ENCODE peak calls at places on chromosomes 3 and 15, in four cellular contexts. L is colonic mucosa, E is heart right ventricle, O is MM.1S. J is an unnamed sample.
A peak's percentile ranks its signal among the peaks of the same experiment; 100 is the strongest.

GRCh38 chr3:104909188-104909587 is 457.5 kb upstream of the ALCAM start:
- DNase-seq in O (no peak), E (no peak), L (no peak), J (peak; percentile 14)

GRCh38 chr15:63909819-63910437 is 76.2 kb upstream of the HERC1 start:
- DNase-seq in O (no peak), L (no peak), E (no peak), J (peak; percentile 75)

GRCh38 chr3:155079795-155080546 is at the start of gene MME:
- DNase-seq in E (peak; percentile 6), O (peak; percentile 24), L (no peak), J (peak; percentile 68)

GRCh38 chr3:86954751-86955150 is 36.2 kb downstream of the VGLL3 start:
- DNase-seq in O (no peak), L (no peak), E (no peak), J (no peak)

GRCh38 chr3:49625971-49626640 is 48.0 kb upstream of the APEH start:
- DNase-seq in O (no peak), L (no peak), E (no peak), J (no peak)

GRCh38 chr15:101242160-101242998 is 9.5 kb downstream of the CHSY1 start:
- DNase-seq in E (peak; percentile 34), L (no peak), O (peak; percentile 84), J (no peak)

GRCh38 chr15:94383041-94383440 is 151.7 kb downstream of the MCTP2 start:
- DNase-seq in L (no peak), E (no peak), O (no peak), J (no peak)

GRCh38 chr15:28002136-28002861 is 96.8 kb downstream of the OCA2 start:
- DNase-seq in E (no peak), L (peak; percentile 6), O (no peak), J (no peak)

GRCh38 chr15:92025717-92026270 is 172.3 kb downstream of the SLCO3A1 start:
- DNase-seq in L (peak; percentile 44), E (no peak), O (no peak), J (no peak)

GRCh38 chr15:33737687-33738606 is 230.3 kb upstream of the CHRM5 start:
- DNase-seq in L (peak; percentile 52), E (peak; percentile 14), O (peak; percentile 41), J (peak; percentile 61)

GRCh38 chr3:184082465-184082864 is 14.4 kb upstream of the HTR3E start:
- DNase-seq in L (no peak), O (no peak), E (no peak), J (no peak)

GRCh38 chr15:39358441-39359041 is 222.3 kb upstream of the THBS1 start:
- DNase-seq in O (no peak), E (peak; percentile 54), L (no peak), J (no peak)

GRCh38 chr3:76582632-76583378 is 457.1 kb upstream of the ROBO2 start:
- DNase-seq in L (no peak), E (no peak), O (no peak), J (no peak)

GRCh38 chr3:11698326-11699082 is 54.8 kb upstream of the VGLL4 start:
- DNase-seq in O (no peak), E (no peak), L (no peak), J (no peak)

GRCh38 chr15:64426845-64427465 is 33.4 kb upstream of the ZNF609 start:
- DNase-seq in E (no peak), O (peak; percentile 26), L (no peak), J (peak; percentile 7)

GRCh38 chr3:112794622-112795172 is 52.0 kb downstream of the CD200R1L start:
- DNase-seq in O (no peak), E (no peak), L (no peak), J (no peak)

GRCh38 chr3:64224826-64225606 is at the start of gene PRICKLE2:
- DNase-seq in L (peak; percentile 61), E (peak; percentile 89), O (peak; percentile 94), J (peak; percentile 87)

GRCh38 chr15:62756326-62756994 is 286.1 kb upstream of the TPM1 start:
- DNase-seq in L (no peak), E (no peak), O (no peak), J (no peak)

GRCh38 chr15:62757535-62757934 is 285.0 kb upstream of the TPM1 start:
- DNase-seq in O (no peak), E (no peak), L (no peak), J (no peak)

GRCh38 chr15:62756995-62757360 is 285.6 kb upstream of the TPM1 start:
- DNase-seq in O (no peak), L (no peak), E (no peak), J (no peak)

GRCh38 chr15:62758952-62759349 is 283.6 kb upstream of the TPM1 start:
- DNase-seq in L (no peak), O (no peak), E (no peak), J (no peak)

DNA sequence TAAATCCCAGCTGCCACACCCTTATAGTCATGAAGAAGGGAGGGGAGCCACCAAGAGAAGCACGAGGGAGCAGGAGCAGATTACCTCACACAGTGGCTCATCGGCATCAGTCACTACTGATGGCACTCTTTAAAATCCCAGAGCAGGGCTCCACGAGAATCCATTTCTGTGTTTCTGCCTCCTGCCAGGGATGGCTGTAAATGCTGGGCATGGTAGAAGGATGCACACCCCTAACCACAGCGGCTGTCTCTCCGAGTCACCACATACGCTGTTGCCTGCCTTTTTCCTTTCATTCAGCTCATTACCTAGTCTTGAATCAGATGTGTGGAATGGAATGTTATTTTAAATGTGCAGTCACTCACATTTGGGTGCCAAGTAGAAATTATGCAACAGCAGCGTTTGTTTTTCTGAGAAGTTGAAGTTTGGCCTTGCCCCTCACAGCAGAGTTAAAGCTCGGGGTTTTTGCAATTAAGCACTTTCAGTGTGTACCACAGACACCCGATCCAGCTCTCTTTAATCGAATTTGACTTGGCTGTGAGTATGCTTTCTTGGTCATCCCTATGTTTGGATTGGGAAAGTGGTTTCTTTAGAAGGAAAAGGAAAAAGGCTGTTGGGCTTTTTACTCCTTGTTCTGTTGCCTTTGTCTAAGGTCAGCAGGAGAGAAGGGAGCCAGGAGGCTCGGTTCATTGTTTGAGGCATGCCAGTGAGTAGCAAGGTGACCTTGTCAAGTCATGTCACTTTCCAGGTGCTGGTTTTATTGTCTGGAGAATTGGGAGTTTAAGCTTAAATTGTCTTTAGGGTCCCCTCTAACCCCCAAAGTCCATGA is 284.2 kb upstream of the TPM1 start:
- DNase-seq in E (peak; percentile 34), O (no peak), L (no peak), J (no peak)
- H3K4me3 ChIP-seq in E (no peak overlapping the region), O (no peak overlapping the region), L (no peak overlapping the region), J (no peak overlapping the region)

DNA sequence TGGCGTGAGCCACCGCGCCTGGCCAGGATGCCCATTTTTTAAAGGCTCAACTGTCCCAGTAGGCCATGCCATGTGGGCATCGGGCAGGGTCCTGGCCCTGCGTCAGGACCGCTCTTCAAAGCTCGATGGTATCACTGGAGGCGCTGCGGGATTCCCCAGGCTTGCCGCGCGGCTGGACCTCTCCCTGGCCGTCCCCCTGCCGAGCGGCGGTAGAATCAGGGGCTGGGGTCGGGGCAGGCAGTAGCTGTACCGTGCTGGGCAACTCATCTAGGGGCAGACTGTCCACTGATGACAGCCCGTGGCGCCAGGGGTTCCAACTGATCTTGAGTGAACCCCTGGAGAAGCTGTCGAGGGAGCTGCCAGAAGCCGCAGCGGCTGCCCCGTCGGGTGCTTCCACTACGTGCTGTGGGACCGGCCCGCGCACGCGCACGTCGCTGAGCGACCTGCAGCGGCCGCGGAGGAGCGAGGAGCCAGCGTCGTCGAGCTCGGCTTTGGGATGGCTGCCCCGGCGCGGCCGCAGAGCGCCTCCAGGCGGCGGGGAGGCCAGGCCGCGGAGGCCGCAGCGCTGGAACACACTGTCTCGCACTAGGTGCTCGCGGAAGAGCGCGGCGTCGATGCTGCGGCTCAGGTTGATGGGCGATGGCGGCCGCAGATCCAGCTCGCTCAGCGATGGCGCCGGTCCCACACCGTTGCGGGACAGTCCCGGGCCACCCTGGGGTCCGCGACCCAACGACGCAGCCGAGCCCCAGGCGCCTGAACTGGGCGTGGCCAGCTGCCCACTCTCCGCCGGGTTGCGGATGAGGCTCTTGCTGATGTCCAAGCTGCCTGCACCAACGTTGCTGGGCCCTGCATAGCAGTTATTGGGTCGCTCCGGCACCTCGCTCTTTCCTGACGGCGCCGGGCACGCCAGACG is 5.8 kb downstream of the PRRT3 start:
- DNase-seq in E (peak; percentile 81), O (no peak), L (peak; percentile 86), J (peak; percentile 92)
- H3K27ac ChIP-seq in E (peak overlapping the region; percentile 79), O (no peak overlapping the region), L (peak overlapping the region; percentile 69), J (peak overlapping the region; percentile 57)

DNA sequence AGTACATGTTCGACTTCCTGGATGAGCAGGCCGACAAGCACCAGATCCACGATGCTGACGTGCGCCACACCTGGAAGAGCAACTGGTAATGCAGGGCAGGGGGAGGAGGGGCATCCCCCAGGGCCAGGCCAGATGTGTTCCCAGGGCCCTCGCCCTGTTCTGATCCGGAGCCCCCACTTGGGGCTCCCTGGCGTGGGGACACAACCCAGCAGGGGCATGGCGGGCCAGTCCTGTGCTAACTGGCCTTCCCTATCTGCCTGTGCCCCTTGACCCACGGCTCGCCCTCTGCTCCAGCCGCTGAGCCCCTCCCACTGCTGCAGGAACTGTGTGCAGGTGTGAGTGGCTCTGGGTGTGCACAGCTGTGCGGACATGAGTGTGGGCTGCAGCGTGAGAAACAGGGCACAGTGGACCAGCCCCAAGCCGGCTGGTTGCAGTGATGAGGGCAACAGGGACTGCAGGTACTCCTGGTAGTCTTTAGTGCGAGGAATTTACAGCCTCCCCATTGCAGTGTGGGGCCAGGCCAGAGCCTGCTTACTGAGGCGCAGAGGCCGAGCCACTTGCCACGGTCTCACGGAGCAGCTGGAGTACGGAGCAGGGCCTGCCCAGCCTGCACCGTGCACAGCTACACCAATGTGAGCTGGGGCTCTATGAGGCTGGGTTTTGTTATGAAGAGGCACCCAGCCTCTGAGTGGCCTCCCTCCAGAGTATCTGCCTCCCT is 47.6 kb downstream of the PLXNA1 start:
- DNase-seq in E (no peak), O (no peak), L (no peak), J (no peak)
- H3K36me3 ChIP-seq in E (peaks cover 81% of the 10 kb centered on the region), O (no peaks in the 10 kb centered on the region), L (peaks cover 6% of the 10 kb centered on the region), J (peaks cover 68% of the 10 kb centered on the region)

GRCh38 chr15:74618841-74619596 is 3.4 kb downstream of the CLK3 start:
- DNase-seq in E (no peak), L (no peak), O (no peak), J (no peak)
- H3K4me3 ChIP-seq in E (no peak overlapping the region), L (no peak overlapping the region), O (no peak overlapping the region), J (no peak overlapping the region)

GRCh38 chr3:79019924-79020173 is 747.9 kb downstream of the ROBO1 start:
- DNase-seq in L (no peak), E (no peak), O (no peak), J (no peak)

GRCh38 chr3:79015854-79016253 is 751.9 kb downstream of the ROBO1 start:
- DNase-seq in L (no peak), O (no peak), E (no peak), J (no peak)

GRCh38 chr3:79019137-79019923 is 748.5 kb downstream of the ROBO1 start:
- DNase-seq in E (peak; percentile 75), L (peak; percentile 70), O (peak; percentile 87), J (peak; percentile 92)

GRCh38 chr3:79016587-79017380 is 751.0 kb downstream of the ROBO1 start:
- DNase-seq in L (no peak), E (no peak), O (no peak), J (no peak)

DNA sequence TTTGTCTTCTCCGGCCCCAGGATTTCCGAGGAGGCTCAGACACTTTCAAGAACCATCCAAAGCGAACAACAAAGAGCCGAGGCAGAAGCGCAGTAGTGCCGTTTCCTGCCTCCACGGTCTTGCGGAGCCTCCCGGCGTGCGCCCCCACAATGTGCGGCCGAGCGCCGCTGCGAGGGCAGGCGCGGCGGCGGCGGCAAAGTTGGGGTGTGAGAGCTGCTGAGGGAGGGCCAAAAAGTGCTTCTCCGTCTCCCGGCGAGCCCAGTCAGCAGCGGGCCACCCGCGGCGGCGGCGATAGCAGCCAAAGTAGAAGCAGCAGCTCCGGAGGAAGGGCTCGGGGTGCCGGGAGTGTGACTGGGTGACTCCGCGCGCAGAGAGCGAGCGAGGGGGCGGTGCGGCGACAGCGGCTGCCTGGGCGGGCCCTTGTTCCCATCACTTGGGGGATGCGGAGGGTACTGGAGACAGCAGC is 749.1 kb downstream of the ROBO1 start:
- DNase-seq in O (peak; percentile 72), E (peak; percentile 44), L (peak; percentile 42), J (peak; percentile 36)
- H3K27ac ChIP-seq in O (peak overlapping the region; percentile 90), E (peak overlapping the region; percentile 81), L (peak overlapping the region; percentile 82), J (peak overlapping the region; percentile 96)